ENCODE peak calls at places on chromosome 6, in eight cellular contexts. W is transverse colon, S is stomach, M is adrenal gland, K is breast epithelium, T is uterus, H is IMR-90, I is heart left ventricle. D is an unnamed sample.

GRCh38 chr6:165849539-165850430 is 186.7 kb upstream of the PDE10A start:
- DNase-seq in W (no peak), S (no peak), M (no peak), K (no peak), T (peak; percentile 35), H (no peak), I (no peak), D (no peak)

GRCh38 chr6:131070061-131070460 is 7.0 kb upstream of the EPB41L2 start:
- DNase-seq in W (no peak), S (no peak), M (no peak), K (no peak), T (no peak), H (no peak), I (no peak), D (no peak)

GRCh38 chr6:56255370-56255769 is 8.0 kb upstream of the COL21A1 start:
- DNase-seq in W (no peak), S (no peak), M (no peak), K (no peak), T (no peak), H (no peak), I (no peak), D (no peak)

GRCh38 chr6:5950448-5950847 is 56.3 kb downstream of the NRN1 start:
- DNase-seq in W (no peak), S (no peak), M (no peak), K (no peak), T (no peak), H (no peak), I (no peak), D (no peak)

GRCh38 chr6:1406306-1407058 is 17.1 kb downstream of the FOXF2 start:
- DNase-seq in W (no peak), S (peak; percentile 24), M (no peak), K (peak; percentile 42), T (no peak), H (peak; percentile 70), I (peak; percentile 33), D (no peak)

GRCh38 chr6:125252891-125253290 is 48.9 kb downstream of the HDDC2 start:
- DNase-seq in W (no peak), S (no peak), M (no peak), K (no peak), T (no peak), H (peak; percentile 76), I (no peak), D (no peak)

GRCh38 chr6:87700729-87701675 is 1.0 kb downstream of the AKIRIN2 start:
- DNase-seq in W (peak; percentile 35), S (no peak), M (peak; percentile 68), K (no peak), T (peak; percentile 30), H (peak; percentile 62), I (peak; percentile 75), D (peak; percentile 33)

GRCh38 chr6:72246926-72247325 is 360.6 kb downstream of the RIMS1 start:
- DNase-seq in W (no peak), S (no peak), M (no peak), K (no peak), T (no peak), H (peak; percentile 15), I (no peak), D (no peak)

GRCh38 chr6:154112181-154112809 is 73.3 kb downstream of the OPRM1 start:
- DNase-seq in W (no peak), S (no peak), M (no peak), K (no peak), T (no peak), H (no peak), I (no peak), D (no peak)

GRCh38 chr6:39102024-39102820 is 12.8 kb downstream of the SAYSD1 start:
- DNase-seq in W (no peak), S (peak; percentile 55), M (no peak), K (no peak), T (no peak), H (peak; percentile 84), I (no peak), D (no peak)

GRCh38 chr6:137850816-137851602 is 16.1 kb upstream of the TNFAIP3 start:
- DNase-seq in W (no peak), S (no peak), M (no peak), K (no peak), T (no peak), H (no peak), I (no peak), D (no peak)
- TF ChIP-seq CTCF in W (no peak), S (no peak), M (no peak), K (no peak), T (no peak), H (no peak), I (no peak), D (no peak)

GRCh38 chr6:27136077-27136644 is 111.3 kb upstream of the PRSS16 start:
- DNase-seq in W (no peak), S (no peak), M (no peak), K (no peak), T (no peak), H (no peak), I (no peak), D (no peak)
- TF ChIP-seq POLR2A in W (no peak), S (no peak), M (no peak), K (no peak), T (no peak), H (no peak), I (no peak), D (no peak)

GRCh38 chr6:36605102-36605501 is 10.9 kb downstream of the SRSF3 start:
- DNase-seq in W (no peak), S (no peak), M (peak; percentile 7), K (no peak), T (no peak), H (no peak), I (no peak), D (no peak)
- H3K4me1 ChIP-seq in W (peaks cover 78% of the 10 kb centered on the region), S (peaks cover 80% of the 10 kb centered on the region), M (peaks cover 97% of the 10 kb centered on the region), K (peaks cover 16% of the 10 kb centered on the region), T (peaks cover 12% of the 10 kb centered on the region), H (peaks cover 13% of the 10 kb centered on the region), I (peaks cover 80% of the 10 kb centered on the region), D (peaks cover 4% of the 10 kb centered on the region)

DNA sequence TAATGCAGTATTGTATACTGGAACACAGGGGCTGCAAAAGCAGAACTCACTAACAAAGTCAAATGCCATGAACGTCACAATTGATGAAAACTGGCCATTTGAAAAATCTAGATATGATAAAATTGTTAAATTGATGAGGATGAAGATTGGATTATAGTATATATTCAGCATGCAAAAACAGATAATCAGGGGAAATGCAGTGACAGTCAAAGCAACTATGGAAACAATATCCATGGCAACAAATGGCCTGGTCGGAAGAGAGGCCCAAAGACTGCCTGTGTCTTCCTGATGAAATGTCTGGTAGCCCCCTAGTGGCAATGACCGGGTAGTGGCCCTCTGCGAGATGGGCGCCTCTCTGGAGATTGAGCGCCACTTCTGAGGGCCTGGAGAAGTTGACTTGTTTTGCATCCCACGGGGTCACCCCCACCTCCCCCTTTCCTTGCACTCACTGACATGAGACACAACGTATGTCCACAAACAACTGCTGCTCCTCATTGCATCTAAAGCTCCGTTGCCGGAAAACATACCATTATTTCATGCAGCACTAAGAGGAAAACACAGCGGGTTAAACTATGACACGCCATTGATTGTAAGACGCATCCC is 43.5 kb downstream of the C6orf15 start:
- DNase-seq in W (peak; percentile 77), S (peak; percentile 82), M (peak; percentile 75), K (peak; percentile 70), T (peak; percentile 63), H (peak; percentile 83), I (peak; percentile 85), D (peak; percentile 39)
- TF ChIP-seq CTCF in W (peak; percentile 81), S (no peak), M (peak; percentile 71), K (peak; percentile 88), T (peak; percentile 69), H (peak; percentile 86), I (peak; percentile 72), D (no peak)

D was measured in prostate gland.